ENCODE peak calls at places on chromosomes 12 and 14, in eight cellular contexts. S is psoas muscle; W is stomach; V is neural progenitor cell; X is CD4-positive, alpha-beta memory T cell; Y is heart left ventricle; Z is fibroblast of lung; B is HepG2. L is an unnamed sample.

GRCh38 chr12:63302269-63302940 is 151.4 kb upstream of the AVPR1A start:
- DNase-seq in S (no peak), W (no peak), V (no peak), X (no peak), Y (no peak), Z (no peak), B (no peak), L (no peak)

GRCh38 chr12:21774358-21775129 is at the start of gene KCNJ8:
- DNase-seq in S (peak; percentile 76), W (peak; percentile 39), V (peak; percentile 81), X (peak; percentile 1), Y (peak; percentile 95), Z (peak; percentile 57), B (no peak), L (peak; percentile 91)

GRCh38 chr12:65602579-65603295 is 221.5 kb upstream of the HMGA2 start:
- DNase-seq in S (peak; percentile 70), W (peak; percentile 75), V (peak; percentile 80), X (no peak), Y (peak; percentile 75), Z (peak; percentile 92), B (peak; percentile 62), L (peak; percentile 83)

GRCh38 chr14:23085458-23085857 is 9.5 kb downstream of the ACIN1 start:
- DNase-seq in S (no peak), W (no peak), V (no peak), X (no peak), Y (no peak), Z (no peak), B (no peak), L (no peak)

GRCh38 chr12:52166672-52167071 is 25.1 kb downstream of the KRT80 start:
- DNase-seq in S (no peak), W (no peak), V (no peak), X (no peak), Y (no peak), Z (no peak), B (no peak), L (no peak)

GRCh38 chr14:90844321-90844720 is 28.1 kb upstream of the TTC7B start:
- DNase-seq in S (no peak), W (no peak), V (no peak), X (no peak), Y (no peak), Z (no peak), B (no peak), L (no peak)

GRCh38 chr14:51093371-51094281 is 1.3 kb downstream of the TRIM9 start:
- DNase-seq in S (peak; percentile 29), W (no peak), V (peak; percentile 75), X (peak; percentile 29), Y (peak; percentile 42), Z (peak; percentile 20), B (no peak), L (peak; percentile 15)

GRCh38 chr14:68278568-68279436 is 459.2 kb downstream of the RAD51B start:
- DNase-seq in S (no peak), W (no peak), V (no peak), X (no peak), Y (no peak), Z (peak; percentile 85), B (peak; percentile 90), L (no peak)

GRCh38 chr14:77151918-77152588 is 10.5 kb upstream of the ZDHHC22 start:
- DNase-seq in S (no peak), W (no peak), V (no peak), X (peak; percentile 19), Y (no peak), Z (peak; percentile 22), B (no peak), L (no peak)

GRCh38 chr12:112900298-112901145 is 6.2 kb upstream of the OAS1 start:
- DNase-seq in S (no peak), W (peak; percentile 53), V (peak; percentile 45), X (peak; percentile 39), Y (no peak), Z (peak; percentile 24), B (peak; percentile 46), L (no peak)

GRCh38 chr12:108119126-108119973 is 9.7 kb upstream of the WSCD2 start:
- DNase-seq in S (no peak), W (peak; percentile 37), V (no peak), X (no peak), Y (no peak), Z (no peak), B (no peak), L (no peak)

GRCh38 chr12:94867066-94867855 is 136.2 kb downstream of the NDUFA12 start:
- DNase-seq in S (no peak), W (no peak), V (no peak), X (no peak), Y (peak; percentile 22), Z (peak; percentile 68), B (no peak), L (no peak)

GRCh38 chr12:119804011-119804641 is 73.0 kb downstream of the CIT start:
- DNase-seq in S (peak; percentile 75), W (peak; percentile 57), V (peak; percentile 90), X (no peak), Y (peak; percentile 61), Z (peak; percentile 75), B (peak; percentile 54), L (peak; percentile 66)

GRCh38 chr12:62525306-62525705 is 58.7 kb downstream of the MON2 start:
- DNase-seq in S (no peak), W (no peak), V (no peak), X (no peak), Y (no peak), Z (no peak), B (no peak), L (no peak)

GRCh38 chr14:50000215-50001145 is 107.6 kb downstream of the ARF6 start:
- DNase-seq in S (peak; percentile 66), W (peak; percentile 56), V (peak; percentile 23), X (peak; percentile 62), Y (peak; percentile 72), Z (peak; percentile 94), B (peak; percentile 36), L (peak; percentile 72)

GRCh38 chr12:46930101-46930500 is 104.3 kb upstream of the SLC38A4 start:
- DNase-seq in S (no peak), W (no peak), V (no peak), X (no peak), Y (no peak), Z (no peak), B (no peak), L (no peak)

GRCh38 chr12:131599214-131600159 is 111.4 kb upstream of the SFSWAP start:
- DNase-seq in S (no peak), W (no peak), V (no peak), X (no peak), Y (no peak), Z (no peak), B (no peak), L (no peak)

GRCh38 chr12:19739195-19739776 is 300.0 kb downstream of the AEBP2 start:
- DNase-seq in S (no peak), W (no peak), V (peak; percentile 61), X (peak; percentile 22), Y (no peak), Z (peak; percentile 65), B (peak; percentile 41), L (no peak)

GRCh38 chr12:12182926-12183325 is 83.9 kb downstream of the LRP6 start:
- DNase-seq in S (no peak), W (no peak), V (no peak), X (no peak), Y (no peak), Z (peak; percentile 93), B (no peak), L (no peak)

GRCh38 chr12:113781415-113782198 is 184.5 kb downstream of the RBM19 start:
- DNase-seq in S (no peak), W (no peak), V (no peak), X (no peak), Y (no peak), Z (peak; percentile 48), B (peak; percentile 30), L (no peak)

GRCh38 chr12:79255326-79255725 is 390.8 kb downstream of the SYT1 start:
- DNase-seq in S (no peak), W (no peak), V (no peak), X (no peak), Y (no peak), Z (peak; percentile 66), B (no peak), L (no peak)

GRCh38 chr12:104738841-104739642 is 219.0 kb downstream of the SLC41A2 start:
- DNase-seq in S (no peak), W (no peak), V (no peak), X (no peak), Y (no peak), Z (no peak), B (no peak), L (no peak)
- H3K27ac ChIP-seq in S (no peak overlapping the region), W (no peak overlapping the region), V (no peak overlapping the region), X (no peak overlapping the region), Y (no peak overlapping the region), Z (no peak overlapping the region), B (no peak overlapping the region), L (no peak overlapping the region)

DNA sequence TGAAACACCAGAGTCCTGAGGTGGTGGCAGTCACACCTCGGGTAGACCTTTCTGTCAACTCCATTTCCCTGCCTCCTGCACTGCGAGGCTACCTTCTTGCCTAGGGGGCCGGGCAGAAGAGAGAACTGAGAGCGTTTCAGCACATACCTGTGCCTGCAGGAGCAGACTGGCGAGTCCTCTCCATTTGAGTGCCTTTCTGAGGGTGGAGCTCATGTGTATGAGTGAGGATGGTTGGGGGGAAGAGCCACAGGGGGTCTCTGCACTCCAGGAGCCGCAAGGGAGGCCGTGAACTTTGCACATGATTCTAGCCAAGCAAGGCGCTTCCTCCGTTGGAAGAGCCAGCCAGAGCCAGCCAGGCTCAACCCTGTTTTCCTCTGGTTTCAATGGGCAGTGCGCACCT is 31.0 kb upstream of the CCND2 start:
- DNase-seq in S (no peak), W (no peak), V (no peak), X (no peak), Y (no peak), Z (no peak), B (no peak), L (no peak)
- H3K4me3 ChIP-seq in S (no peak overlapping the region), W (no peak overlapping the region), V (no peak overlapping the region), X (no peak overlapping the region), Y (no peak overlapping the region), Z (no peak overlapping the region), B (no peak overlapping the region), L (no peak overlapping the region)

GRCh38 chr14:102212845-102213244 is 73.1 kb downstream of the WDR20 start:
- DNase-seq in S (no peak), W (no peak), V (no peak), X (no peak), Y (no peak), Z (no peak), B (no peak), L (no peak)

GRCh38 chr14:102215071-102215470 is 75.4 kb downstream of the WDR20 start:
- DNase-seq in S (no peak), W (no peak), V (no peak), X (no peak), Y (peak; percentile 55), Z (peak; percentile 88), B (no peak), L (no peak)

GRCh38 chr14:102213984-102214658 is 74.4 kb downstream of the WDR20 start:
- DNase-seq in S (no peak), W (no peak), V (no peak), X (no peak), Y (no peak), Z (no peak), B (no peak), L (no peak)

GRCh38 chr14:102212356-102212755 is 72.7 kb downstream of the WDR20 start:
- DNase-seq in S (no peak), W (no peak), V (no peak), X (no peak), Y (no peak), Z (no peak), B (no peak), L (no peak)

GRCh38 chr14:102213470-102213869 is 73.8 kb downstream of the WDR20 start:
- DNase-seq in S (no peak), W (no peak), V (no peak), X (no peak), Y (no peak), Z (no peak), B (no peak), L (peak; percentile 55)
- H3K27ac ChIP-seq in S (no peak overlapping the region), W (no peak overlapping the region), V (no peak overlapping the region), X (no peak overlapping the region), Y (no peak overlapping the region), Z (no peak overlapping the region), B (no peak overlapping the region), L (no peak overlapping the region)

GRCh38 chr12:31118831-31119530 is 45.3 kb downstream of the DDX11 start:
- DNase-seq in S (no peak), W (peak; percentile 45), V (peak; percentile 87), X (peak; percentile 27), Y (no peak), Z (no peak), B (no peak), L (peak; percentile 31)
- H3K4me3 ChIP-seq in S (peak overlapping the region; percentile 56), W (peak overlapping the region; percentile 42), V (peak overlapping the region; percentile 74), X (peak overlapping the region; percentile 36), Y (no peak overlapping the region), Z (peak overlapping the region; percentile 28), B (no peak overlapping the region), L (peak overlapping the region; percentile 29)

L was measured in right cardiac atrium.